ENCODE peak calls at places on chromosome 15, in four cellular contexts. One of them, this sample, is unnamed.

GRCh38 chr15:94793641-94794040 is 562.3 kb downstream of the MCTP2 start:
- DNase-seq in stimulated activated CD4-positive, alpha-beta T cell treated with anti-CD3 and anti-CD28 coated beads, Interleukin-4, amount 100 ng/mL, for 48 hours: no peak
- DNase-seq in LoVo: no peak
- DNase-seq in effector CD4-positive, alpha-beta T cell: no peak
- DNase-seq in this sample: no peak

GRCh38 chr15:71746719-71747118 is 63.6 kb upstream of the NR2E3 start:
- DNase-seq in stimulated activated CD4-positive, alpha-beta T cell treated with anti-CD3 and anti-CD28 coated beads, Interleukin-4, amount 100 ng/mL, for 48 hours: no peak
- DNase-seq in LoVo: no peak
- DNase-seq in effector CD4-positive, alpha-beta T cell: no peak
- DNase-seq in this sample: no peak

GRCh38 chr15:96972201-96972600 is 641.7 kb downstream of the NR2F2 start:
- DNase-seq in stimulated activated CD4-positive, alpha-beta T cell treated with anti-CD3 and anti-CD28 coated beads, Interleukin-4, amount 100 ng/mL, for 48 hours: no peak
- DNase-seq in LoVo: no peak
- DNase-seq in effector CD4-positive, alpha-beta T cell: no peak
- DNase-seq in this sample: no peak

GRCh38 chr15:74564182-74564581 is 23.2 kb downstream of the ARID3B start:
- DNase-seq in stimulated activated CD4-positive, alpha-beta T cell treated with anti-CD3 and anti-CD28 coated beads, Interleukin-4, amount 100 ng/mL, for 48 hours: no peak
- DNase-seq in LoVo: no peak
- DNase-seq in effector CD4-positive, alpha-beta T cell: no peak
- DNase-seq in this sample: no peak

GRCh38 chr15:39598186-39598850 is 17.4 kb downstream of the THBS1 start:
- DNase-seq in stimulated activated CD4-positive, alpha-beta T cell treated with anti-CD3 and anti-CD28 coated beads, Interleukin-4, amount 100 ng/mL, for 48 hours: no peak
- DNase-seq in LoVo: peak
- DNase-seq in effector CD4-positive, alpha-beta T cell: no peak
- DNase-seq in this sample: no peak

GRCh38 chr15:81792646-81793045 is 253.2 kb downstream of the MEX3B start:
- DNase-seq in stimulated activated CD4-positive, alpha-beta T cell treated with anti-CD3 and anti-CD28 coated beads, Interleukin-4, amount 100 ng/mL, for 48 hours: no peak
- DNase-seq in LoVo: no peak
- DNase-seq in effector CD4-positive, alpha-beta T cell: no peak
- DNase-seq in this sample: no peak

GRCh38 chr15:50046868-50047267 is 72.2 kb downstream of the ATP8B4 start:
- DNase-seq in stimulated activated CD4-positive, alpha-beta T cell treated with anti-CD3 and anti-CD28 coated beads, Interleukin-4, amount 100 ng/mL, for 48 hours: no peak
- DNase-seq in LoVo: no peak
- DNase-seq in effector CD4-positive, alpha-beta T cell: no peak
- DNase-seq in this sample: no peak

GRCh38 chr15:55696221-55696620 is 46.7 kb downstream of the PRTG start:
- DNase-seq in stimulated activated CD4-positive, alpha-beta T cell treated with anti-CD3 and anti-CD28 coated beads, Interleukin-4, amount 100 ng/mL, for 48 hours: no peak
- DNase-seq in LoVo: no peak
- DNase-seq in effector CD4-positive, alpha-beta T cell: no peak
- DNase-seq in this sample: no peak

GRCh38 chr15:83312046-83312445 is 27.6 kb upstream of the BNC1 start:
- DNase-seq in stimulated activated CD4-positive, alpha-beta T cell treated with anti-CD3 and anti-CD28 coated beads, Interleukin-4, amount 100 ng/mL, for 48 hours: no peak
- DNase-seq in LoVo: no peak
- DNase-seq in effector CD4-positive, alpha-beta T cell: no peak
- DNase-seq in this sample: no peak

GRCh38 chr15:70345251-70346019 is 247.7 kb upstream of the TLE3 start:
- DNase-seq in stimulated activated CD4-positive, alpha-beta T cell treated with anti-CD3 and anti-CD28 coated beads, Interleukin-4, amount 100 ng/mL, for 48 hours: no peak
- DNase-seq in LoVo: no peak
- DNase-seq in effector CD4-positive, alpha-beta T cell: no peak
- DNase-seq in this sample: no peak

GRCh38 chr15:98967096-98967495 is 40.5 kb downstream of the PGPEP1L start:
- DNase-seq in stimulated activated CD4-positive, alpha-beta T cell treated with anti-CD3 and anti-CD28 coated beads, Interleukin-4, amount 100 ng/mL, for 48 hours: no peak
- DNase-seq in LoVo: no peak
- DNase-seq in effector CD4-positive, alpha-beta T cell: no peak
- DNase-seq in this sample: no peak

GRCh38 chr15:68614621-68615035 is 35.8 kb downstream of the CORO2B start:
- DNase-seq in stimulated activated CD4-positive, alpha-beta T cell treated with anti-CD3 and anti-CD28 coated beads, Interleukin-4, amount 100 ng/mL, for 48 hours: no peak
- DNase-seq in LoVo: no peak
- DNase-seq in effector CD4-positive, alpha-beta T cell: no peak
- DNase-seq in this sample: no peak

GRCh38 chr15:64334530-64334929 is 21.4 kb downstream of the CSNK1G1 start:
- DNase-seq in stimulated activated CD4-positive, alpha-beta T cell treated with anti-CD3 and anti-CD28 coated beads, Interleukin-4, amount 100 ng/mL, for 48 hours: no peak
- DNase-seq in LoVo: no peak
- DNase-seq in effector CD4-positive, alpha-beta T cell: peak
- DNase-seq in this sample: no peak

GRCh38 chr15:70140031-70140542 is 42.4 kb upstream of the TLE3 start:
- DNase-seq in stimulated activated CD4-positive, alpha-beta T cell treated with anti-CD3 and anti-CD28 coated beads, Interleukin-4, amount 100 ng/mL, for 48 hours: no peak
- DNase-seq in LoVo: no peak
- DNase-seq in effector CD4-positive, alpha-beta T cell: no peak
- DNase-seq in this sample: no peak

GRCh38 chr15:35427091-35427490 is 118.9 kb downstream of the DPH6 start:
- DNase-seq in stimulated activated CD4-positive, alpha-beta T cell treated with anti-CD3 and anti-CD28 coated beads, Interleukin-4, amount 100 ng/mL, for 48 hours: no peak
- DNase-seq in LoVo: peak
- DNase-seq in effector CD4-positive, alpha-beta T cell: no peak
- DNase-seq in this sample: no peak

GRCh38 chr15:92005154-92005553 is 151.6 kb downstream of the SLCO3A1 start:
- DNase-seq in stimulated activated CD4-positive, alpha-beta T cell treated with anti-CD3 and anti-CD28 coated beads, Interleukin-4, amount 100 ng/mL, for 48 hours: no peak
- DNase-seq in LoVo: no peak
- DNase-seq in effector CD4-positive, alpha-beta T cell: no peak
- DNase-seq in this sample: no peak

GRCh38 chr15:63277044-63277892 is at the start of gene APH1B:
- DNase-seq in stimulated activated CD4-positive, alpha-beta T cell treated with anti-CD3 and anti-CD28 coated beads, Interleukin-4, amount 100 ng/mL, for 48 hours: peak
- DNase-seq in LoVo: peak
- DNase-seq in effector CD4-positive, alpha-beta T cell: peak
- DNase-seq in this sample: peak

GRCh38 chr15:57255751-57256150 is 120.6 kb upstream of the CGNL1 start:
- DNase-seq in stimulated activated CD4-positive, alpha-beta T cell treated with anti-CD3 and anti-CD28 coated beads, Interleukin-4, amount 100 ng/mL, for 48 hours: no peak
- DNase-seq in LoVo: no peak
- DNase-seq in effector CD4-positive, alpha-beta T cell: no peak
- DNase-seq in this sample: no peak

GRCh38 chr15:69384626-69385025 is 29.5 kb upstream of the KIF23 start:
- DNase-seq in stimulated activated CD4-positive, alpha-beta T cell treated with anti-CD3 and anti-CD28 coated beads, Interleukin-4, amount 100 ng/mL, for 48 hours: no peak
- DNase-seq in LoVo: no peak
- DNase-seq in effector CD4-positive, alpha-beta T cell: no peak
- DNase-seq in this sample: no peak

GRCh38 chr15:71899665-71900064 is 89.3 kb downstream of the NR2E3 start:
- DNase-seq in stimulated activated CD4-positive, alpha-beta T cell treated with anti-CD3 and anti-CD28 coated beads, Interleukin-4, amount 100 ng/mL, for 48 hours: no peak
- DNase-seq in LoVo: no peak
- DNase-seq in effector CD4-positive, alpha-beta T cell: no peak
- DNase-seq in this sample: no peak

GRCh38 chr15:59814409-59814808 is 125.3 kb upstream of the BNIP2 start:
- DNase-seq in stimulated activated CD4-positive, alpha-beta T cell treated with anti-CD3 and anti-CD28 coated beads, Interleukin-4, amount 100 ng/mL, for 48 hours: no peak
- DNase-seq in LoVo: no peak
- DNase-seq in effector CD4-positive, alpha-beta T cell: no peak
- DNase-seq in this sample: no peak

GRCh38 chr15:58497036-58497785 is 65.4 kb downstream of the LIPC start:
- DNase-seq in stimulated activated CD4-positive, alpha-beta T cell treated with anti-CD3 and anti-CD28 coated beads, Interleukin-4, amount 100 ng/mL, for 48 hours: no peak
- DNase-seq in LoVo: no peak
- DNase-seq in effector CD4-positive, alpha-beta T cell: no peak
- DNase-seq in this sample: no peak

GRCh38 chr15:56232058-56232457 is 11.6 kb downstream of the RFX7 start:
- DNase-seq in stimulated activated CD4-positive, alpha-beta T cell treated with anti-CD3 and anti-CD28 coated beads, Interleukin-4, amount 100 ng/mL, for 48 hours: no peak
- DNase-seq in LoVo: no peak
- DNase-seq in effector CD4-positive, alpha-beta T cell: no peak
- DNase-seq in this sample: no peak

GRCh38 chr15:80785335-80785734 is 6.2 kb downstream of the CEMIP start:
- DNase-seq in stimulated activated CD4-positive, alpha-beta T cell treated with anti-CD3 and anti-CD28 coated beads, Interleukin-4, amount 100 ng/mL, for 48 hours: no peak
- DNase-seq in LoVo: no peak
- DNase-seq in effector CD4-positive, alpha-beta T cell: no peak
- DNase-seq in this sample: no peak

GRCh38 chr15:68249058-68249713 is 19.7 kb upstream of the CLN6 start:
- DNase-seq in stimulated activated CD4-positive, alpha-beta T cell treated with anti-CD3 and anti-CD28 coated beads, Interleukin-4, amount 100 ng/mL, for 48 hours: no peak
- DNase-seq in LoVo: no peak
- DNase-seq in effector CD4-positive, alpha-beta T cell: no peak
- DNase-seq in this sample: no peak

GRCh38 chr15:41585140-41586047 is 26.4 kb downstream of the TYRO3 start:
- DNase-seq in stimulated activated CD4-positive, alpha-beta T cell treated with anti-CD3 and anti-CD28 coated beads, Interleukin-4, amount 100 ng/mL, for 48 hours: peak
- DNase-seq in LoVo: no peak
- DNase-seq in effector CD4-positive, alpha-beta T cell: no peak
- DNase-seq in this sample: peak

GRCh38 chr15:68821898-68822380 is 1.2 kb upstream of the ANP32A start:
- DNase-seq in stimulated activated CD4-positive, alpha-beta T cell treated with anti-CD3 and anti-CD28 coated beads, Interleukin-4, amount 100 ng/mL, for 48 hours: peak
- DNase-seq in LoVo: peak
- DNase-seq in effector CD4-positive, alpha-beta T cell: no peak
- DNase-seq in this sample: no peak

GRCh38 chr15:77819841-77820728 is 187.4 kb upstream of the LINGO1 start:
- DNase-seq in stimulated activated CD4-positive, alpha-beta T cell treated with anti-CD3 and anti-CD28 coated beads, Interleukin-4, amount 100 ng/mL, for 48 hours: no peak
- DNase-seq in LoVo: peak
- DNase-seq in effector CD4-positive, alpha-beta T cell: no peak
- DNase-seq in this sample: peak

GRCh38 chr15:68224546-68225250 is 4.8 kb downstream of the CLN6 start:
- DNase-seq in stimulated activated CD4-positive, alpha-beta T cell treated with anti-CD3 and anti-CD28 coated beads, Interleukin-4, amount 100 ng/mL, for 48 hours: no peak
- DNase-seq in LoVo: no peak
- DNase-seq in effector CD4-positive, alpha-beta T cell: no peak
- DNase-seq in this sample: peak

GRCh38 chr15:79431636-79432344 is at the start of gene MINAR1:
- DNase-seq in stimulated activated CD4-positive, alpha-beta T cell treated with anti-CD3 and anti-CD28 coated beads, Interleukin-4, amount 100 ng/mL, for 48 hours: peak
- DNase-seq in LoVo: no peak
- DNase-seq in effector CD4-positive, alpha-beta T cell: no peak
- DNase-seq in this sample: peak

GRCh38 chr15:63752075-63752684 is 81.6 kb downstream of the HERC1 start:
- DNase-seq in stimulated activated CD4-positive, alpha-beta T cell treated with anti-CD3 and anti-CD28 coated beads, Interleukin-4, amount 100 ng/mL, for 48 hours: peak
- DNase-seq in LoVo: peak
- DNase-seq in effector CD4-positive, alpha-beta T cell: peak
- DNase-seq in this sample: peak

GRCh38 chr15:64686130-64686735 is 89.2 kb downstream of the RBPMS2 start:
- DNase-seq in stimulated activated CD4-positive, alpha-beta T cell treated with anti-CD3 and anti-CD28 coated beads, Interleukin-4, amount 100 ng/mL, for 48 hours: no peak
- DNase-seq in LoVo: peak
- DNase-seq in effector CD4-positive, alpha-beta T cell: peak
- DNase-seq in this sample: peak

GRCh38 chr15:94234300-94234699 is 2.9 kb downstream of the MCTP2 start:
- DNase-seq in stimulated activated CD4-positive, alpha-beta T cell treated with anti-CD3 and anti-CD28 coated beads, Interleukin-4, amount 100 ng/mL, for 48 hours: peak
- DNase-seq in LoVo: no peak
- DNase-seq in effector CD4-positive, alpha-beta T cell: no peak
- DNase-seq in this sample: no peak

GRCh38 chr15:59178151-59178705 is 28.4 kb upstream of the LDHAL6B start:
- DNase-seq in stimulated activated CD4-positive, alpha-beta T cell treated with anti-CD3 and anti-CD28 coated beads, Interleukin-4, amount 100 ng/mL, for 48 hours: no peak
- DNase-seq in LoVo: no peak
- DNase-seq in effector CD4-positive, alpha-beta T cell: no peak
- DNase-seq in this sample: no peak

GRCh38 chr15:89364341-89364740 is 29.7 kb upstream of the POLG start:
- DNase-seq in stimulated activated CD4-positive, alpha-beta T cell treated with anti-CD3 and anti-CD28 coated beads, Interleukin-4, amount 100 ng/mL, for 48 hours: no peak
- DNase-seq in LoVo: no peak
- DNase-seq in effector CD4-positive, alpha-beta T cell: no peak
- DNase-seq in this sample: no peak

GRCh38 chr15:63186065-63186464 is 3.3 kb upstream of the RAB8B start:
- DNase-seq in stimulated activated CD4-positive, alpha-beta T cell treated with anti-CD3 and anti-CD28 coated beads, Interleukin-4, amount 100 ng/mL, for 48 hours: no peak
- DNase-seq in LoVo: no peak
- DNase-seq in effector CD4-positive, alpha-beta T cell: no peak
- DNase-seq in this sample: no peak

GRCh38 chr15:43439268-43439667 is 53.7 kb downstream of the TP53BP1 start:
- DNase-seq in stimulated activated CD4-positive, alpha-beta T cell treated with anti-CD3 and anti-CD28 coated beads, Interleukin-4, amount 100 ng/mL, for 48 hours: no peak
- DNase-seq in LoVo: no peak
- DNase-seq in effector CD4-positive, alpha-beta T cell: no peak
- DNase-seq in this sample: no peak

GRCh38 chr15:90957105-90957790 is 2.6 kb downstream of the RCCD1 start:
- DNase-seq in stimulated activated CD4-positive, alpha-beta T cell treated with anti-CD3 and anti-CD28 coated beads, Interleukin-4, amount 100 ng/mL, for 48 hours: no peak
- DNase-seq in LoVo: no peak
- DNase-seq in effector CD4-positive, alpha-beta T cell: no peak
- DNase-seq in this sample: no peak

GRCh38 chr15:66039117-66039860 is 170.0 kb downstream of the RAB11A start:
- DNase-seq in stimulated activated CD4-positive, alpha-beta T cell treated with anti-CD3 and anti-CD28 coated beads, Interleukin-4, amount 100 ng/mL, for 48 hours: no peak
- DNase-seq in LoVo: no peak
- DNase-seq in effector CD4-positive, alpha-beta T cell: no peak
- DNase-seq in this sample: no peak

GRCh38 chr15:52143862-52144261 is 31.3 kb upstream of the BCL2L10 start:
- DNase-seq in stimulated activated CD4-positive, alpha-beta T cell treated with anti-CD3 and anti-CD28 coated beads, Interleukin-4, amount 100 ng/mL, for 48 hours: no peak
- DNase-seq in LoVo: no peak
- DNase-seq in effector CD4-positive, alpha-beta T cell: no peak
- DNase-seq in this sample: no peak

This sample was measured in HEK293T.